ENCODE peak calls at places on chromosome 18, in five cellular contexts. C is ELF-1, N is left lobe of liver, X is hepatic stellate cell, S is fibroblast of the aortic adventitia. K is an unnamed sample.

GRCh38 chr18:2654105-2654827 is 1.3 kb upstream of the SMCHD1 start:
- DNase-seq in C (no peak), N (no peak), X (no peak), S (no peak), K (no peak)

GRCh38 chr18:9902832-9903231 is 11.0 kb upstream of the VAPA start:
- DNase-seq in C (peak; percentile 17), N (no peak), X (no peak), S (no peak), K (no peak)

GRCh38 chr18:74715306-74715705 is 117.6 kb downstream of the ZNF407 start:
- DNase-seq in C (no peak), N (no peak), X (no peak), S (no peak), K (no peak)

GRCh38 chr18:22166070-22166972 is 3.1 kb upstream of the GATA6 start:
- DNase-seq in C (peak; percentile 58), N (peak; percentile 85), X (no peak), S (peak; percentile 76), K (peak; percentile 69)

GRCh38 chr18:31555971-31556747 is 35.5 kb upstream of the TTR start:
- DNase-seq in C (peak; percentile 32), N (no peak), X (peak; percentile 22), S (peak; percentile 84), K (no peak)

GRCh38 chr18:58785171-58785805 is 79.4 kb upstream of the ZNF532 start:
- DNase-seq in C (peak; percentile 84), N (no peak), X (peak; percentile 80), S (peak; percentile 85), K (no peak)

GRCh38 chr18:2657788-2658458 is 2.4 kb downstream of the SMCHD1 start:
- DNase-seq in C (no peak), N (no peak), X (peak; percentile 69), S (peak; percentile 91), K (no peak)

GRCh38 chr18:13232060-13232917 is 13.7 kb downstream of the LDLRAD4 start:
- DNase-seq in C (no peak), N (peak; percentile 41), X (no peak), S (no peak), K (no peak)

GRCh38 chr18:68642003-68642402 is 72.9 kb downstream of the TMX3 start:
- DNase-seq in C (no peak), N (no peak), X (no peak), S (no peak), K (no peak)

GRCh38 chr18:6414118-6414722 is 491 bp downstream of the L3MBTL4 start:
- DNase-seq in C (peak; percentile 44), N (peak; percentile 84), X (peak; percentile 14), S (no peak), K (peak; percentile 87)

GRCh38 chr18:834086-834720 is 22.2 kb upstream of the YES1 start:
- DNase-seq in C (no peak), N (no peak), X (no peak), S (no peak), K (no peak)

GRCh38 chr18:55419939-55420664 is 167.9 kb downstream of the TCF4 start:
- DNase-seq in C (no peak), N (no peak), X (no peak), S (peak; percentile 19), K (no peak)